ENCODE peak calls at places on chromosomes 1 and 21, in five cellular contexts. B is Calu3, Y is heart left ventricle, C is HFF-Myc, K is NCI-H146. R is an unnamed sample.

GRCh38 chr1:27161594-27161993 is 6.7 kb upstream of the SLC9A1 start:
- DNase-seq in B (no peak), Y (no peak), C (no peak), K (peak; percentile 37), R (no peak)

GRCh38 chr21:46500224-46500861 is 41.7 kb downstream of the DIP2A start:
- DNase-seq in B (no peak), Y (no peak), C (no peak), K (no peak), R (no peak)

GRCh38 chr1:203131548-203132200 is 4.1 kb downstream of the ADORA1 start:
- DNase-seq in B (no peak), Y (no peak), C (no peak), K (no peak), R (no peak)

GRCh38 chr1:33025180-33025569 is 11.5 kb downstream of the AK2 start:
- DNase-seq in B (no peak), Y (no peak), C (no peak), K (no peak), R (no peak)

GRCh38 chr1:219668446-219668845 is 55.5 kb upstream of the ZC3H11B start:
- DNase-seq in B (no peak), Y (no peak), C (no peak), K (no peak), R (no peak)

GRCh38 chr1:17922833-17923232 is 167.7 kb downstream of the ACTL8 start:
- DNase-seq in B (peak; percentile 31), Y (no peak), C (no peak), K (peak; percentile 4), R (no peak)

GRCh38 chr1:234605493-234605982 is 4.4 kb downstream of the IRF2BP2 start:
- DNase-seq in B (no peak), Y (no peak), C (no peak), K (no peak), R (no peak)

GRCh38 chr1:172180886-172181285 is 239.6 kb upstream of the C1orf105 start:
- DNase-seq in B (no peak), Y (peak; percentile 61), C (no peak), K (no peak), R (no peak)

GRCh38 chr21:44764319-44765230 is 37.0 kb downstream of the UBE2G2 start:
- DNase-seq in B (no peak), Y (no peak), C (no peak), K (no peak), R (no peak)

R was measured in AG09319.